ENCODE peak calls at places on chromosomes 6 and 20, in eight cellular contexts. H, W, I, K, Y, V, A and X are unnamed samples.

GRCh38 chr20:31869942-31870702 is at the start of the genes DUSP15 and TTLL9:
- DNase-seq in H (no peak), W (no peak), I (peak), K (peak), Y (peak), V (peak), A (peak), X (peak)

GRCh38 chr6:125794342-125795137 is 3.8 kb downstream of the NCOA7 start:
- DNase-seq in H (no peak), W (no peak), I (no peak), K (no peak), Y (no peak), V (no peak), A (no peak), X (no peak)

GRCh38 chr20:61980647-61981583 is 84.8 kb downstream of the TAF4 start:
- DNase-seq in H (no peak), W (no peak), I (peak), K (no peak), Y (no peak), V (peak), A (peak), X (no peak)

GRCh38 chr6:4320860-4321259 is 185.5 kb upstream of the ECI2 start:
- DNase-seq in H (no peak), W (no peak), I (no peak), K (peak), Y (no peak), V (no peak), A (peak), X (no peak)

GRCh38 chr6:71412559-71412958 is 123.9 kb downstream of the OGFRL1 start:
- DNase-seq in H (no peak), W (no peak), I (no peak), K (no peak), Y (no peak), V (no peak), A (no peak), X (no peak)

GRCh38 chr6:168314948-168315347 is 4.6 kb downstream of the DACT2 start:
- DNase-seq in H (no peak), W (no peak), I (no peak), K (no peak), Y (no peak), V (no peak), A (peak), X (no peak)

GRCh38 chr6:110147870-110148269 is 31.6 kb downstream of the WASF1 start:
- DNase-seq in H (no peak), W (no peak), I (no peak), K (no peak), Y (no peak), V (no peak), A (no peak), X (no peak)

GRCh38 chr6:148885920-148886845 is 139.4 kb downstream of the UST start:
- DNase-seq in H (no peak), W (no peak), I (no peak), K (no peak), Y (no peak), V (no peak), A (no peak), X (no peak)

GRCh38 chr20:1010659-1011058 is 8.5 kb upstream of the RSPO4 start:
- DNase-seq in H (no peak), W (no peak), I (no peak), K (no peak), Y (no peak), V (no peak), A (no peak), X (no peak)

GRCh38 chr20:38007526-38007925 is 25.7 kb downstream of the TTI1 start:
- DNase-seq in H (no peak), W (no peak), I (no peak), K (no peak), Y (no peak), V (no peak), A (no peak), X (no peak)